ENCODE peak calls at places on chromosomes 6 and 20, in ten cellular contexts. Y is HCT116, E is heart left ventricle, K is A549, G is GM12878, U is body of pancreas, R is HepG2, H is upper lobe of left lung, V is right lobe of liver, B is K562. P is an unnamed sample.

GRCh38 chr6:22366214-22366613 is 69.4 kb upstream of the PRL start:
- ATAC-seq in Y (no peak), E (no peak), K (no peak), G (no peak), U (no peak), R (no peak), H (no peak), V (peak), B (no peak), P (peak)

GRCh38 chr20:30175681-30176080 is 1081.8 kb upstream of the DEFB115 start:
- ATAC-seq in Y (no peak), E (no peak), K (no peak), G (no peak), U (no peak), R (no peak), H (no peak), V (no peak), B (no peak), P (no peak)

GRCh38 chr6:157335829-157336228 is 12.5 kb upstream of the TMEM242 start:
- ATAC-seq in Y (peak), E (no peak), K (peak), G (no peak), U (no peak), R (peak), H (no peak), V (no peak), B (peak), P (no peak)

GRCh38 chr6:148578489-148578814 is 168.4 kb upstream of the UST start:
- ATAC-seq in Y (peak), E (peak), K (peak), G (peak), U (no peak), R (peak), H (no peak), V (no peak), B (peak), P (peak)

GRCh38 chr20:6700563-6701328 is 66.7 kb upstream of the BMP2 start:
- ATAC-seq in Y (no peak), E (peak), K (no peak), G (peak), U (no peak), R (no peak), H (peak), V (peak), B (no peak), P (peak)

GRCh38 chr6:129665555-129665954 is 44.4 kb downstream of the ARHGAP18 start:
- ATAC-seq in Y (no peak), E (no peak), K (no peak), G (no peak), U (peak), R (no peak), H (no peak), V (peak), B (no peak), P (no peak)

GRCh38 chr6:53523511-53524454 is 21.1 kb downstream of the GCLC start:
- ATAC-seq in Y (no peak), E (no peak), K (peak), G (no peak), U (peak), R (no peak), H (no peak), V (no peak), B (no peak), P (no peak)

GRCh38 chr6:19180348-19181073 is 656.7 kb upstream of the ID4 start:
- ATAC-seq in Y (no peak), E (peak), K (no peak), G (no peak), U (peak), R (no peak), H (peak), V (peak), B (no peak), P (peak)

GRCh38 chr6:37536462-37537225 is 37.0 kb upstream of the CCDC167 start:
- ATAC-seq in Y (no peak), E (no peak), K (no peak), G (no peak), U (peak), R (no peak), H (peak), V (no peak), B (no peak), P (no peak)

GRCh38 chr6:111326563-111326962 is 156.5 kb downstream of the REV3L start:
- ATAC-seq in Y (no peak), E (no peak), K (no peak), G (no peak), U (no peak), R (no peak), H (no peak), V (no peak), B (no peak), P (no peak)

DNA sequence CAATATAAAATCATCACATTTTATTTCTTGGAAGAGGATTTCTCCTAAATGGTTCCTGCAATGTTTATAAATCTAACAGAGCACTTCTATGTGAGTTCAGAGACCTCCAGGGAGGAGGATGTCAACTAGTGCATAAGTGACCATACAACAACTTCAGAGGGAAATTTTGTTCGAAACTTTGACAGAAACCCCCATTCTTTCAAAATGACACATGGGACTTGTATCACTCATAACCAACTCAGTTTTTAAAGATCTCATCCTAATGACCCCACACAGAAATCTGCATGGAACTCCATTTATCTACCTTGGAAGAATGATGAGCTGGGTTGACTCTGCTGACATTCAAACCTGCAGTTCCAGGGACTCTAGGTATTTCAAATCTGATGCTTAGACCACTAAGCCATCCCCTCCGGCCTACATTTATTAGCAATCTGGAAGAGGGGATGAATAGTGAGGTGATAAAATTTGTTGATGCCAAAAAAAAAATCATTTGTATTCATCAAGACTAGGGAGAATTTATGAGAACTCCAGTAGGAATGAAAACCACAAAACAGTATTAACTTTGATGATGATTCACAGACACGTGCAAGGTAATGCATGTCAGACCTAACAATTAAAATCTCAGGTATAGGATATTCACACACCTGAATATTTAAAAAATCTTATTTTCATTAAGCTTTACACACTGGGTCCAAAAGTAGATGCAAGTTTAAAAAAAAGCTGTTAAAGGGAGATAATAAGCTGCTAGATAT is 153.0 kb downstream of the REV3L start:
- ATAC-seq in Y (no peak), E (no peak), K (no peak), G (peak), U (no peak), R (no peak), H (no peak), V (no peak), B (no peak), P (no peak)
- H3K4me3 ChIP-seq in Y (no peak), E (no peak), K (no peak), G (no peak), U (no peak), R (no peak), H (no peak), V (no peak), B (no peak), P (no peak)

GRCh38 chr6:108071736-108072276 is 2.7 kb downstream of the OSTM1 start:
- ATAC-seq in Y (no peak), E (no peak), K (no peak), G (no peak), U (no peak), R (no peak), H (no peak), V (no peak), B (no peak), P (no peak)
- TF ChIP-seq POLR2A in Y (no peak), E (no peak), K (no peak), G (no peak), U (no peak), R (no peak), H (no peak), V (no peak), B (no peak), P (no peak)

GRCh38 chr20:35939264-35939663 is 15.0 kb downstream of the SCAND1 start:
- ATAC-seq in Y (no peak), E (no peak), K (no peak), G (no peak), U (no peak), R (no peak), H (no peak), V (no peak), B (no peak), P (no peak)

GRCh38 chr20:35947489-35947888 is 6.8 kb downstream of the SCAND1 start:
- ATAC-seq in Y (peak), E (no peak), K (peak), G (peak), U (peak), R (peak), H (no peak), V (peak), B (peak), P (no peak)

GRCh38 chr20:35944189-35944588 is 10.1 kb downstream of the SCAND1 start:
- ATAC-seq in Y (no peak), E (no peak), K (no peak), G (no peak), U (no peak), R (no peak), H (no peak), V (no peak), B (no peak), P (no peak)

GRCh38 chr20:35941620-35942019 is 12.7 kb downstream of the SCAND1 start:
- ATAC-seq in Y (no peak), E (no peak), K (no peak), G (no peak), U (no peak), R (no peak), H (no peak), V (no peak), B (no peak), P (no peak)

DNA sequence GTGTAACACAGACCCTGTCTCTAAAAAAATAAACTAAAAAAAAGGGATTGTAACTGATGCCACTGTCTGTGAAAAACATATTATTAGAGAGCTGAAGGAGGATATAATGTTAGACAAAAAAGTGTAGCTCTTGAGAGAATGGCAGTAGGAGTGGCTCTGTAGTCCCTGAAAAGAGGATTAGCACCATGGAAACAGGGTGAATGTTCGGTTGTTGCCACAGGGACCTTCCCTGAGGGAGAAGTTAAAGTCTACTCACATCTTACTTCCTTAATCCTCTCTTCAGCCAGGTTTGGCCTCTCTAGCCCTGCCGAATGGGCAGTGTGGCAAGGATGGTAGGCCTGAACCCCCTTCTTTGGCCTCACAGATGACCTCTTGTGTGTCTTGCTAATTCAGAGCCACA is 12.1 kb downstream of the SCAND1 start:
- ATAC-seq in Y (no peak), E (no peak), K (no peak), G (no peak), U (no peak), R (no peak), H (no peak), V (peak), B (no peak), P (no peak)
- H3K4me3 ChIP-seq in Y (no peak), E (no peak), K (no peak), G (no peak), U (no peak), R (no peak), H (no peak), V (no peak), B (no peak), P (no peak)

GRCh38 chr6:150186129-150186898 is 43.5 kb downstream of the PPP1R14C start:
- ATAC-seq in Y (no peak), E (no peak), K (no peak), G (no peak), U (no peak), R (peak), H (no peak), V (no peak), B (peak), P (no peak)

GRCh38 chr6:150185697-150186096 is 42.9 kb downstream of the PPP1R14C start:
- ATAC-seq in Y (no peak), E (peak), K (no peak), G (peak), U (no peak), R (no peak), H (peak), V (no peak), B (peak), P (no peak)

GRCh38 chr6:150183105-150183504 is 40.3 kb downstream of the PPP1R14C start:
- ATAC-seq in Y (no peak), E (no peak), K (no peak), G (no peak), U (no peak), R (no peak), H (no peak), V (no peak), B (no peak), P (no peak)

GRCh38 chr6:150183966-150184365 is 41.1 kb downstream of the PPP1R14C start:
- ATAC-seq in Y (no peak), E (no peak), K (no peak), G (no peak), U (no peak), R (no peak), H (no peak), V (no peak), B (no peak), P (no peak)

GRCh38 chr6:150184850-150185480 is 42.1 kb downstream of the PPP1R14C start:
- ATAC-seq in Y (no peak), E (no peak), K (no peak), G (peak), U (no peak), R (peak), H (no peak), V (no peak), B (no peak), P (no peak)
- TF ChIP-seq POLR2A in Y (no peak), E (no peak), K (no peak), G (no peak), U (no peak), R (no peak), H (no peak), V (no peak), B (no peak), P (no peak)

DNA sequence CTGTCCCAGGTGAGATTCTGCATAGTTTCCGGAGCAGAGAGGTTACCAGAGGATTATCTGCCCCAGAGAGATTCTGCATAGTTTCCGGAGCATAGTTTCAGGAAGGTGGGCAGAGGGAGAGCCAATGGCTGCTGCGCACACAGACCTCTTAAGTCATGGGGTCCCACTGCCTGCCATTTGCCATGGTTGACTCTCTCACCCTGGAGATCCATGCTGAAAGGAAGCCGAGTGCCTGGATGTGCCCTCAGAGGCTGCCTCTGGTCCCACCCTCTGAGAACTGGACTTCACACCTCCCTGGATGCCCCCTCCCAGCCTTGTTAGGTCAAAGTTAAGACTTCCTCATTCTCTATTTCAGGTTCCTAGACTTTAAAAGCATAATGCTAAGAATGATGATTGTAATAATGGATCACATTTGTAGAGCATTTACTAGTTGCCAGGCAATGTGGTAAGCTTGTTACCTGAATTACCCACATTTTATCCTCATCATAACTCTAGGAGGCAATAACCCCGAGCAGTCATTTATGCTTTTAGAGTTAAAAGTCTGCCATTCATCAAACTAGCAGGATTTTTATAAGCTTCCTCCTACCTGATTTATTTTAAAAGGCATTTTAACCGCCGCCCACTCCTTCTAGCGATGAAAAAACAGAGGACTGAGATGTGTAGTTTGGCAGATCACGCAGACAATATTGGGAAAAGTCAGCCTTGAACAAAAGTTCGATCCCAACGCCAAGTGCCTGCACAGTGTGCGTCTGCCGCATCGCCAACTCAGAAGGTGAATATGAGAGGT is 11.9 kb downstream of the SERPINB9 start:
- ATAC-seq in Y (no peak), E (no peak), K (no peak), G (peak), U (no peak), R (no peak), H (no peak), V (no peak), B (no peak), P (no peak)
- H3K4me3 ChIP-seq in Y (no peak), E (no peak), K (no peak), G (peak), U (no peak), R (no peak), H (no peak), V (no peak), B (no peak), P (no peak)

GRCh38 chr6:149749594-149750135 is at the start of gene PCMT1:
- ATAC-seq in Y (peak), E (peak), K (peak), G (peak), U (peak), R (peak), H (peak), V (peak), B (peak), P (peak)
- TF ChIP-seq POLR2A in Y (peak), E (no peak), K (peak), G (peak), U (peak), R (peak), H (peak), V (peak), B (peak), P (peak)

GRCh38 chr20:36435799-36436541 is 105.3 kb upstream of the MYL9 start:
- ATAC-seq in Y (peak), E (no peak), K (peak), G (peak), U (peak), R (peak), H (peak), V (peak), B (peak), P (peak)
- H3K4me3 ChIP-seq in Y (peak), E (peak), K (peak), G (no peak), U (no peak), R (no peak), H (peak), V (peak), B (peak), P (peak)

GRCh38 chr6:3229566-3230274 is 2.3 kb upstream of the TUBB2B start:
- ATAC-seq in Y (no peak), E (no peak), K (no peak), G (peak), U (no peak), R (peak), H (no peak), V (no peak), B (peak), P (no peak)

GRCh38 chr6:3228046-3228671 is 706 bp upstream of the TUBB2B start:
- ATAC-seq in Y (no peak), E (no peak), K (no peak), G (peak), U (no peak), R (peak), H (no peak), V (no peak), B (peak), P (no peak)

GRCh38 chr6:3226422-3227362 is 761 bp downstream of the TUBB2B start:
- ATAC-seq in Y (no peak), E (no peak), K (peak), G (peak), U (peak), R (peak), H (peak), V (peak), B (peak), P (peak)

GRCh38 chr6:3228791-3229565 is 1.5 kb upstream of the TUBB2B start:
- ATAC-seq in Y (no peak), E (no peak), K (no peak), G (peak), U (no peak), R (peak), H (no peak), V (no peak), B (peak), P (no peak)

DNA sequence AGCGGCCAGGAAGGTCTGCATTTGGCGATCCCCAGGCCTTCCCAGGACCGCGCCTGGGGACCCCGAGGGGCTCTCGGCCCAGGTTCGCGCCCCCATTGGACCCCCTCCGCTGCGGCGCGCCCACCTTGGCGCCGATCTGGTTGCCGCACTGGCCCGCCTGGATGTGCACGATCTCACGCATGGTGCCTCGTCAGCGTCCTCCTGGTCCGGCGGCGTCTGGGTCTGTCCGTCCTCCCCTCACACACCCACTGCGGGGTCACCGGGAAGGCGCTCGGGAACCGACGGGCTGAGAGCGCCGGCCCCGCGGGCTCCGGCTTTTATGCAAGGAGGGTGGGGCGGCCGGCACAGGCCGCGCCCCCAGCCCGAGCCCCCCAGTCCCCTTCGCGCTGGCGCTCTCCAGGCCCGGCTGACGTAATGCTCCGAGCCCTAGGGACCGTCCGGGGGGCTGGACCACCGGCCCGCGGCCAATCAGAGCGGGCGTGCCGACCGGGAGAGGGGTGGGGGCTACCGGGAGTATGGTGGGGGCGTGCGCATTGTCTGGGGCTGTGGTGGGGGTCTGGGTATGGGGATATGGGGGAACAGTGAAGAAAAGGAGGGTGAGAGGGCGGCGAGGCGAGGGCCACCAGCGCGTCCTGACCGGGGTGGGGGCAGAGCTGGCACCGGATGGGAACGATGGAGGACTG is at the start of gene TUBB2B:
- ATAC-seq in Y (no peak), E (no peak), K (peak), G (peak), U (peak), R (peak), H (peak), V (no peak), B (peak), P (peak)
- TF ChIP-seq POLR2A in Y (no peak), E (no peak), K (peak), G (peak), U (no peak), R (peak), H (no peak), V (no peak), B (no peak), P (peak)

P was measured in gastroesophageal sphincter.